ENCODE peak calls at places on chromosomes 7 and 10, in nine cellular contexts. P is fibroblast of lung; A is activated CD8-positive, alpha-beta memory T cell treated with anti-CD3 and anti-CD28 coated beads for 24 hours; F is dorsolateral prefrontal cortex; B is AG09309; S is heart right ventricle; Z is left ventricle myocardium inferior; G is iPS DF 6.9; I is suprapubic skin. J is an unnamed sample.
A peak's percentile ranks its signal among the peaks of the same experiment; 100 is the strongest.

GRCh38 chr7:152761116-152761748 is 1.7 kb downstream of the ACTR3B start:
- DNase-seq in F (no peak), B (peak; percentile 37), G (no peak), I (no peak), P (peak; percentile 81), S (no peak), Z (no peak), A (no peak), J (no peak)

GRCh38 chr7:95609277-95609971 is 13.1 kb upstream of the PDK4 start:
- DNase-seq in F (no peak), S (peak; percentile 63), G (no peak), P (peak; percentile 27), B (no peak), Z (no peak), A (no peak), I (no peak), J (no peak)

GRCh38 chr7:93228302-93228701 is 2.0 kb upstream of the HEPACAM2 start:
- DNase-seq in P (peak; percentile 43), A (no peak), G (no peak), F (no peak), S (peak; percentile 6), Z (no peak), B (peak; percentile 39), I (no peak), J (no peak)

GRCh38 chr7:36396150-36396549 is 6.5 kb downstream of the ANLN start:
- DNase-seq in A (no peak), S (no peak), I (no peak), B (no peak), G (no peak), F (no peak), P (peak; percentile 78), Z (no peak), J (no peak)

GRCh38 chr7:82506702-82507101 is 63.1 kb upstream of the CACNA2D1 start:
- DNase-seq in I (no peak), B (no peak), G (no peak), S (peak; percentile 24), F (peak; percentile 68), Z (no peak), P (peak; percentile 75), A (no peak), J (no peak)

GRCh38 chr7:93530701-93531100 is 43.8 kb downstream of the CALCR start:
- DNase-seq in F (no peak), S (no peak), Z (no peak), B (no peak), A (no peak), P (no peak), G (no peak), I (no peak), J (no peak)

GRCh38 chr7:128365432-128365831 is 3.9 kb upstream of the PRRT4 start:
- DNase-seq in B (no peak), I (no peak), F (no peak), A (no peak), G (no peak), P (no peak), S (no peak), Z (no peak), J (no peak)

GRCh38 chr7:155297517-155298287 is at the start of gene INSIG1:
- DNase-seq in Z (peak; percentile 91), F (peak; percentile 90), I (peak; percentile 92), P (peak; percentile 89), A (peak; percentile 95), S (peak; percentile 89), G (peak; percentile 66), B (peak; percentile 61), J (peak; percentile 93)

GRCh38 chr10:88800152-88801125 is 2.1 kb upstream of the LIPM start:
- DNase-seq in S (no peak), F (no peak), P (peak; percentile 92), G (no peak), B (peak; percentile 33), A (no peak), Z (no peak), I (no peak), J (no peak)

GRCh38 chr10:70174058-70174741 is 3.9 kb upstream of the SAR1A start:
- DNase-seq in A (peak; percentile 71), P (peak; percentile 5), G (no peak), F (peak; percentile 35), S (no peak), Z (no peak), B (no peak), I (no peak), J (no peak)

GRCh38 chr7:29569648-29570047 is 6.0 kb downstream of the PRR15 start:
- DNase-seq in P (peak; percentile 4), I (no peak), Z (no peak), A (no peak), B (no peak), G (no peak), F (no peak), S (no peak), J (no peak)

GRCh38 chr10:29130190-29130673 is 158.6 kb upstream of the LYZL1 start:
- DNase-seq in Z (no peak), P (peak; percentile 26), G (no peak), F (no peak), B (no peak), S (no peak), A (no peak), I (no peak), J (no peak)

GRCh38 chr10:22908837-22909236 is 19.0 kb upstream of the ARMC3 start:
- DNase-seq in I (no peak), Z (no peak), G (no peak), B (no peak), F (no peak), S (no peak), A (no peak), P (no peak), J (no peak)

GRCh38 chr10:27547482-27547881 is 43.4 kb downstream of the RAB18 start:
- DNase-seq in P (no peak), I (no peak), G (no peak), A (no peak), Z (no peak), F (no peak), B (no peak), S (no peak), J (no peak)

GRCh38 chr7:37234928-37235327 is 213.7 kb downstream of the ELMO1 start:
- DNase-seq in I (no peak), F (no peak), P (no peak), Z (no peak), A (no peak), G (no peak), S (no peak), B (no peak), J (no peak)

GRCh38 chr7:14761506-14762296 is 140.8 kb downstream of the DGKB start:
- DNase-seq in P (peak; percentile 86), F (peak; percentile 82), B (peak; percentile 52), Z (peak; percentile 78), G (no peak), S (peak; percentile 83), I (no peak), A (no peak), J (peak; percentile 24)

GRCh38 chr7:128407751-128408708 is 1.8 kb downstream of the IMPDH1 start:
- DNase-seq in S (no peak), A (no peak), B (no peak), G (no peak), Z (no peak), P (no peak), F (no peak), I (no peak), J (no peak)

GRCh38 chr10:124285587-124286527 is 132.9 kb downstream of the OAT start:
- DNase-seq in B (no peak), I (peak; percentile 34), G (no peak), S (no peak), P (no peak), A (no peak), Z (peak; percentile 1), F (peak; percentile 71), J (no peak)

GRCh38 chr7:4006687-4007086 is 675.4 kb upstream of the FOXK1 start:
- DNase-seq in Z (no peak), A (no peak), F (no peak), B (no peak), I (no peak), G (no peak), S (no peak), P (peak; percentile 6), J (no peak)

GRCh38 chr7:157851501-157852067 is 514.8 kb downstream of the DNAJB6 start:
- DNase-seq in Z (peak; percentile 67), S (peak; percentile 35), F (peak; percentile 42), I (no peak), B (no peak), P (peak; percentile 27), A (peak; percentile 83), G (no peak), J (no peak)

GRCh38 chr10:11057448-11057847 is 39.8 kb downstream of the CELF2 start:
- DNase-seq in I (no peak), B (no peak), S (no peak), A (no peak), F (no peak), P (no peak), Z (no peak), G (no peak), J (no peak)

GRCh38 chr10:78627254-78627795 is 441.4 kb upstream of the ZMIZ1 start:
- DNase-seq in B (no peak), P (peak; percentile 15), F (no peak), S (no peak), G (no peak), Z (no peak), I (no peak), A (no peak), J (no peak)

GRCh38 chr10:80108576-80109239 is 23.8 kb upstream of the PLAC9 start:
- DNase-seq in A (no peak), B (no peak), S (no peak), G (no peak), I (no peak), Z (no peak), F (no peak), P (no peak), J (no peak)

GRCh38 chr10:25457552-25457951 is 282.8 kb downstream of the GPR158 start:
- DNase-seq in G (no peak), S (no peak), I (no peak), A (no peak), Z (no peak), P (peak; percentile 17), F (no peak), B (no peak), J (no peak)

GRCh38 chr10:104268691-104269645 is at the start of gene GSTO2:
- DNase-seq in I (peak; percentile 100), G (peak; percentile 93), A (peak; percentile 97), S (peak; percentile 99), B (peak; percentile 75), Z (peak; percentile 99), F (peak; percentile 99), P (peak; percentile 99), J (peak; percentile 99)

GRCh38 chr10:28263136-28263857 is 39.6 kb downstream of the MPP7 start:
- DNase-seq in B (no peak), F (peak; percentile 33), G (no peak), S (no peak), P (no peak), I (no peak), Z (no peak), A (no peak), J (no peak)

GRCh38 chr7:81370857-81371256 is 399.0 kb downstream of the HGF start:
- DNase-seq in B (no peak), G (no peak), F (no peak), P (no peak), A (no peak), S (no peak), Z (no peak), I (no peak), J (no peak)

GRCh38 chr10:103284170-103284569 is 7.2 kb downstream of the INA start:
- DNase-seq in A (no peak), I (no peak), B (peak; percentile 55), F (no peak), P (no peak), G (no peak), Z (no peak), S (no peak), J (no peak)

GRCh38 chr10:33352631-33353030 is 18.2 kb upstream of the NRP1 start:
- DNase-seq in S (no peak), A (no peak), I (no peak), P (no peak), G (no peak), F (no peak), Z (no peak), B (no peak), J (no peak)